ENCODE peak calls at places on chromosomes 2 and 18, in five cellular contexts. Y is progenitor cell of endocrine pancreas; Z is CD4-positive, alpha-beta T cell; J is uterus; T is body of pancreas. I is an unnamed sample.

GRCh38 chr2:150126143-150126725 is 361.2 kb downstream of the RND3 start:
- DNase-seq in J (no peak), T (no peak), Y (no peak), Z (no peak), I (no peak)

GRCh38 chr2:136136921-136137320 is 19.0 kb upstream of the CXCR4 start:
- DNase-seq in J (no peak), Z (peak; percentile 47), T (no peak), Y (no peak), I (no peak)

GRCh38 chr18:22550861-22551260 is 133.1 kb upstream of the CTAGE1 start:
- DNase-seq in Z (no peak), J (no peak), T (no peak), Y (no peak), I (no peak)

GRCh38 chr2:15912203-15912602 is 28.1 kb upstream of the MYCN start:
- DNase-seq in Z (no peak), J (peak; percentile 30), Y (no peak), T (peak; percentile 22), I (no peak)

GRCh38 chr2:223837290-223838061 is at the start of gene AP1S3:
- DNase-seq in J (peak; percentile 45), Y (peak; percentile 72), T (peak; percentile 86), Z (peak; percentile 65), I (peak; percentile 93)

GRCh38 chr18:8882632-8883408 is 177.5 kb downstream of the MTCL1 start:
- DNase-seq in Y (no peak), T (no peak), J (no peak), Z (no peak), I (no peak)

GRCh38 chr2:205872716-205873115 is 190.4 kb downstream of the NRP2 start:
- DNase-seq in J (no peak), Z (no peak), T (no peak), Y (no peak), I (no peak)

GRCh38 chr2:127051116-127051779 is 55.7 kb downstream of the BIN1 start:
- DNase-seq in Z (no peak), J (peak; percentile 22), Y (no peak), T (no peak), I (no peak)

GRCh38 chr2:20599001-20599600 is 51.8 kb downstream of the HS1BP3 start:
- DNase-seq in Y (no peak), T (peak; percentile 66), J (peak; percentile 48), Z (no peak), I (no peak)

GRCh38 chr2:73821669-73822068 is 7.1 kb upstream of the STAMBP start:
- DNase-seq in T (no peak), Z (no peak), J (no peak), Y (no peak), I (no peak)

GRCh38 chr18:56522826-56523225 is 115.6 kb downstream of the TXNL1 start:
- DNase-seq in Y (no peak), T (no peak), Z (no peak), J (no peak), I (no peak)

GRCh38 chr2:7672027-7672684 is 754.9 kb downstream of the RNF144A start:
- DNase-seq in T (peak; percentile 60), Z (peak; percentile 40), J (no peak), Y (peak; percentile 50), I (peak; percentile 34)

GRCh38 chr2:27220091-27220490 is 2.9 kb downstream of the CAD start:
- DNase-seq in J (no peak), Z (no peak), Y (no peak), T (no peak), I (no peak)

GRCh38 chr18:12597775-12598174 is 60.1 kb downstream of the SPIRE1 start:
- DNase-seq in Y (no peak), Z (no peak), J (no peak), T (peak; percentile 68), I (no peak)

GRCh38 chr2:7845332-7845731 is 836.5 kb upstream of the ID2 start:
- DNase-seq in T (no peak), J (no peak), Z (no peak), Y (no peak), I (no peak)

GRCh38 chr2:38601463-38602135 is 1.1 kb downstream of the HNRNPLL start:
- DNase-seq in T (no peak), J (no peak), Z (no peak), Y (no peak), I (no peak)

GRCh38 chr2:238895901-238896600 is 48.2 kb downstream of the TWIST2 start:
- DNase-seq in J (peak; percentile 87), Z (no peak), T (peak; percentile 35), Y (no peak), I (no peak)

GRCh38 chr2:141492816-141493215 is 638.0 kb downstream of the LRP1B start:
- DNase-seq in Y (no peak), J (no peak), T (no peak), Z (no peak), I (no peak)

GRCh38 chr2:37917281-37918228 is 7.5 kb upstream of the RMDN2 start:
- DNase-seq in T (no peak), Y (no peak), Z (no peak), J (no peak), I (no peak)

GRCh38 chr2:72148391-72148974 is 821 bp upstream of the CYP26B1 start:
- DNase-seq in T (peak; percentile 10), Z (no peak), Y (no peak), J (peak; percentile 11), I (peak; percentile 52)

GRCh38 chr2:108910541-108911396 is 78.3 kb downstream of the EDAR start:
- DNase-seq in T (no peak), J (no peak), Y (no peak), Z (no peak), I (no peak)

GRCh38 chr2:96580771-96581170 is 44.2 kb downstream of the ARID5A start:
- DNase-seq in Z (no peak), Y (no peak), T (no peak), J (no peak), I (peak; percentile 36)
- TF ChIP-seq CTCF in Z (no peak), Y (peak; percentile 39), T (no peak), J (no peak), I (no peak)

GRCh38 chr18:78986018-78986481 is 6.4 kb downstream of the SALL3 start:
- DNase-seq in T (no peak), J (no peak), Z (no peak), Y (no peak), I (no peak)
- TF ChIP-seq CTCF in T (peak; percentile 34), J (no peak), Z (no peak), Y (peak; percentile 84), I (peak; percentile 29)

DNA sequence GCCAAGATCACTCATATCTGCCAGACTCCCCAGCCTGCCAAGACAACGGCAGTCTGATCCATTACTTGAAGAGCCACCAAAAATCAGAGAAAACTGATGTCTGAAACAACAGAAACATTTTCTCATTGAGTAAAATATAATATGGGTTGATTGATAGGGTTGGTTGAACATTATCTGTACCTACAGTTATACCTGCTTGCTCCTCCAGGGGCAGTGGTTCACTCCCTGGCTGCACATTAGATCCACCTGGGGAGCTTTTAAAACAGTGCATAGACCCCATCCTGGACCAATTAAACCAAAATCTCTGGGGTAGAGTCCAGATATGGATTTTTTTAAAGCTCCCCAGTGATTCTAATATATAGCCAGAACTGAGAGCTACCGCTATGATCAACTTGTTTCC is 43.6 kb upstream of the SLC14A2 start:
- DNase-seq in Z (no peak), Y (no peak), T (no peak), J (no peak), I (no peak)
- TF ChIP-seq CTCF in Z (no peak), Y (peak; percentile 50), T (no peak), J (no peak), I (peak; percentile 18)

GRCh38 chr2:110153416-110153815 is 37.8 kb upstream of the MALL start:
- DNase-seq in T (no peak), Z (no peak), Y (no peak), J (no peak), I (no peak)

GRCh38 chr2:110152943-110153342 is 37.3 kb upstream of the MALL start:
- DNase-seq in J (no peak), Z (no peak), T (no peak), Y (no peak), I (no peak)

GRCh38 chr2:110157153-110157793 is 41.7 kb upstream of the MALL start:
- DNase-seq in T (peak; percentile 20), J (no peak), Y (no peak), Z (no peak), I (peak; percentile 50)
- TF ChIP-seq CTCF in T (peak; percentile 66), J (peak; percentile 72), Y (peak; percentile 81), Z (peak; percentile 49), I (peak; percentile 53)

DNA sequence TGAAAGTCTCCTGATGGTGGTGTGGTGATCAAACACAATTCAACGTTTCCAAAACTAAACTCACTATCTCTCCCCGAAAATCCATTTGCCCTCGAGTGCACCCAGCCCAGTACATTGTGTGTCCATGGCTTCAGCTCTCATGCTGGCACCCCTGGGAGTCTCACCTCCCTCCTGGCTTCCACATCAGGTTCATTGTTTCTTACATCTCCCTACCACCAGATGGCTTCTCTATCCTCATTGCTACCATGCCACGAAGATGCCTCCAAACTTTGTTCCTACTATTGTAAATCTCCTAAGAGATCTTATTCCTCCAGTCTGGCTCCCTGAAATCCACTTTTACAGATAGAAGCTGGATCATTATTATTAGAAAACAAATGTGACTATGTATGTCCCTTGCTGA is 197.0 kb downstream of the MYT1L start:
- DNase-seq in T (no peak), J (no peak), Z (no peak), Y (no peak), I (no peak)
- TF ChIP-seq CTCF in T (no peak), J (no peak), Z (no peak), Y (no peak), I (no peak)

GRCh38 chr2:94870392-94871225 is 621 bp upstream of the TEKT4 start:
- DNase-seq in T (no peak), J (no peak), Y (no peak), Z (no peak), I (no peak)
- TF ChIP-seq CTCF in T (peak; percentile 24), J (no peak), Y (peak; percentile 53), Z (no peak), I (peak; percentile 43)

GRCh38 chr18:48875942-48876511 is 74.7 kb downstream of the SMAD7 start:
- DNase-seq in Z (no peak), T (no peak), J (no peak), Y (no peak), I (no peak)
- TF ChIP-seq CTCF in Z (no peak), T (no peak), J (no peak), Y (peak; percentile 34), I (no peak)

I was measured in GM20000.